ENCODE peak calls at places on chromosomes 5 and 9, in four cellular contexts. One of them, this sample, is unnamed.

GRCh38 chr5:119218830-119219782 is 136.7 kb upstream of the TNFAIP8 start:
- DNase-seq in cardiac muscle cell: no peak
- DNase-seq in T-helper 9 cell: no peak
- DNase-seq in skeletal muscle cell: no peak
- DNase-seq in this sample: peak; percentile 2

GRCh38 chr5:181190711-181191525 is 14.1 kb downstream of the TRIM7 start:
- DNase-seq in cardiac muscle cell: peak; percentile 60
- DNase-seq in T-helper 9 cell: peak; percentile 34
- DNase-seq in skeletal muscle cell: no peak
- DNase-seq in this sample: no peak

GRCh38 chr9:126248680-126249079 is 77.9 kb upstream of the MVB12B start:
- DNase-seq in cardiac muscle cell: peak; percentile 85
- DNase-seq in T-helper 9 cell: no peak
- DNase-seq in skeletal muscle cell: peak; percentile 76
- DNase-seq in this sample: peak; percentile 57

GRCh38 chr5:5191906-5192305 is 51.8 kb downstream of the ADAMTS16 start:
- DNase-seq in cardiac muscle cell: no peak
- DNase-seq in T-helper 9 cell: no peak
- DNase-seq in skeletal muscle cell: no peak
- DNase-seq in this sample: no peak

GRCh38 chr5:154916874-154917273 is 21.1 kb downstream of the GEMIN5 start:
- DNase-seq in cardiac muscle cell: no peak
- DNase-seq in T-helper 9 cell: no peak
- DNase-seq in skeletal muscle cell: no peak
- DNase-seq in this sample: no peak

GRCh38 chr9:123113185-123113584 is 79.7 kb downstream of the GPR21 start:
- DNase-seq in cardiac muscle cell: no peak
- DNase-seq in T-helper 9 cell: no peak
- DNase-seq in skeletal muscle cell: no peak
- DNase-seq in this sample: no peak

GRCh38 chr5:1538741-1539392 is 15.1 kb upstream of the LPCAT1 start:
- DNase-seq in cardiac muscle cell: no peak
- DNase-seq in T-helper 9 cell: no peak
- DNase-seq in skeletal muscle cell: no peak
- DNase-seq in this sample: no peak

GRCh38 chr9:72041775-72042194 is 18.6 kb downstream of the C9orf57 start:
- DNase-seq in cardiac muscle cell: peak; percentile 93
- DNase-seq in T-helper 9 cell: no peak
- DNase-seq in skeletal muscle cell: peak; percentile 98
- DNase-seq in this sample: peak; percentile 49

GRCh38 chr9:16262467-16263261 is 607.8 kb downstream of the BNC2 start:
- DNase-seq in cardiac muscle cell: no peak
- DNase-seq in T-helper 9 cell: no peak
- DNase-seq in skeletal muscle cell: no peak
- DNase-seq in this sample: no peak

GRCh38 chr5:137393196-137393993 is 105.7 kb downstream of the SPOCK1 start:
- DNase-seq in cardiac muscle cell: no peak
- DNase-seq in T-helper 9 cell: no peak
- DNase-seq in skeletal muscle cell: no peak
- DNase-seq in this sample: no peak

GRCh38 chr9:125233678-125234077 is 7.5 kb downstream of the HSPA5 start:
- DNase-seq in cardiac muscle cell: peak; percentile 93
- DNase-seq in T-helper 9 cell: no peak
- DNase-seq in skeletal muscle cell: peak; percentile 97
- DNase-seq in this sample: peak; percentile 93

GRCh38 chr5:54743997-54744788 is 226.6 kb downstream of the SNX18 start:
- DNase-seq in cardiac muscle cell: peak; percentile 97
- DNase-seq in T-helper 9 cell: peak; percentile 5
- DNase-seq in skeletal muscle cell: peak; percentile 90
- DNase-seq in this sample: peak; percentile 96

GRCh38 chr9:22238809-22239684 is 207.6 kb upstream of the DMRTA1 start:
- DNase-seq in cardiac muscle cell: peak; percentile 70
- DNase-seq in T-helper 9 cell: no peak
- DNase-seq in skeletal muscle cell: no peak
- DNase-seq in this sample: peak; percentile 45

GRCh38 chr5:131353991-131354390 is 90.1 kb downstream of the CDC42SE2 start:
- DNase-seq in cardiac muscle cell: no peak
- DNase-seq in T-helper 9 cell: no peak
- DNase-seq in skeletal muscle cell: no peak
- DNase-seq in this sample: no peak

GRCh38 chr9:108412755-108413154 is 443.0 kb downstream of the ACTL7B start:
- DNase-seq in cardiac muscle cell: no peak
- DNase-seq in T-helper 9 cell: no peak
- DNase-seq in skeletal muscle cell: no peak
- DNase-seq in this sample: no peak

GRCh38 chr9:125805057-125805456 is 57.9 kb downstream of the PBX3 start:
- DNase-seq in cardiac muscle cell: peak; percentile 65
- DNase-seq in T-helper 9 cell: no peak
- DNase-seq in skeletal muscle cell: peak; percentile 36
- DNase-seq in this sample: peak; percentile 70

GRCh38 chr9:121059998-121060636 is 10.0 kb upstream of the C5 start:
- DNase-seq in cardiac muscle cell: peak; percentile 81
- DNase-seq in T-helper 9 cell: no peak
- DNase-seq in skeletal muscle cell: no peak
- DNase-seq in this sample: peak; percentile 56

GRCh38 chr5:31598640-31599611 is 40.0 kb upstream of the PDZD2 start:
- DNase-seq in cardiac muscle cell: no peak
- DNase-seq in T-helper 9 cell: no peak
- DNase-seq in skeletal muscle cell: no peak
- DNase-seq in this sample: no peak